ENCODE peak calls at places on chromosomes 16 and 17, in five cellular contexts. One of them, this sample, is unnamed.

GRCh38 chr17:44605116-44605505 is 47.8 kb downstream of the FZD2 start:
- DNase-seq in K562: no peak
- DNase-seq in HepG2: no peak
- DNase-seq in GM12878: no peak
- DNase-seq in H1: no peak
- DNase-seq in this sample: no peak

GRCh38 chr17:57666946-57667345 is 78.2 kb downstream of the CCDC182 start:
- DNase-seq in K562: no peak
- DNase-seq in HepG2: no peak
- DNase-seq in GM12878: no peak
- DNase-seq in H1: peak; percentile 27
- DNase-seq in this sample: no peak

GRCh38 chr17:37781451-37781850 is 36.6 kb upstream of the HNF1B start:
- DNase-seq in K562: no peak
- DNase-seq in HepG2: no peak
- DNase-seq in GM12878: no peak
- DNase-seq in H1: no peak
- DNase-seq in this sample: no peak

GRCh38 chr16:65888201-65888600 is 478.3 kb upstream of the CDH5 start:
- DNase-seq in K562: no peak
- DNase-seq in HepG2: no peak
- DNase-seq in GM12878: no peak
- DNase-seq in H1: no peak
- DNase-seq in this sample: no peak

GRCh38 chr17:79933863-79934652 is 94.8 kb upstream of the CBX4 start:
- DNase-seq in K562: no peak
- DNase-seq in HepG2: no peak
- DNase-seq in GM12878: no peak
- DNase-seq in H1: no peak
- DNase-seq in this sample: no peak

GRCh38 chr17:75872434-75873351 is 5.7 kb downstream of the TRIM47 start:
- DNase-seq in K562: peak; percentile 38
- DNase-seq in HepG2: peak; percentile 99
- DNase-seq in GM12878: no peak
- DNase-seq in H1: no peak
- DNase-seq in this sample: peak; percentile 68

GRCh38 chr17:43169561-43170139 is 1.4 kb upstream of the NBR1 start:
- DNase-seq in K562: peak; percentile 56
- DNase-seq in HepG2: peak; percentile 84
- DNase-seq in GM12878: no peak
- DNase-seq in H1: no peak
- DNase-seq in this sample: peak; percentile 57

GRCh38 chr16:81466351-81466960 is 21.8 kb downstream of the CMIP start:
- DNase-seq in K562: no peak
- DNase-seq in HepG2: no peak
- DNase-seq in GM12878: no peak
- DNase-seq in H1: no peak
- DNase-seq in this sample: no peak

GRCh38 chr16:58433569-58433951 is 41.3 kb downstream of the GINS3 start:
- DNase-seq in K562: no peak
- DNase-seq in HepG2: no peak
- DNase-seq in GM12878: no peak
- DNase-seq in H1: no peak
- DNase-seq in this sample: no peak

GRCh38 chr17:70535986-70536385 is 366.7 kb downstream of the KCNJ2 start:
- DNase-seq in K562: no peak
- DNase-seq in HepG2: no peak
- DNase-seq in GM12878: no peak
- DNase-seq in H1: no peak
- DNase-seq in this sample: no peak

GRCh38 chr17:58236394-58236793 is 2.0 kb upstream of the LPO start:
- DNase-seq in K562: no peak
- DNase-seq in HepG2: no peak
- DNase-seq in GM12878: no peak
- DNase-seq in H1: no peak
- DNase-seq in this sample: no peak

GRCh38 chr16:982152-983043 is 828 bp downstream of the SOX8 start:
- DNase-seq in K562: no peak
- DNase-seq in HepG2: no peak
- DNase-seq in GM12878: no peak
- DNase-seq in H1: peak; percentile 64
- DNase-seq in this sample: peak; percentile 46

GRCh38 chr16:72021043-72021442 is 12.5 kb downstream of the DHODH start:
- DNase-seq in K562: peak; percentile 29
- DNase-seq in HepG2: no peak
- DNase-seq in GM12878: no peak
- DNase-seq in H1: peak; percentile 86
- DNase-seq in this sample: peak; percentile 81

GRCh38 chr17:13575922-13576419 is 25.8 kb downstream of the HS3ST3A1 start:
- DNase-seq in K562: no peak
- DNase-seq in HepG2: no peak
- DNase-seq in GM12878: no peak
- DNase-seq in H1: peak; percentile 59
- DNase-seq in this sample: peak; percentile 89

GRCh38 chr16:57480127-57480753 is 6.1 kb downstream of the DOK4 start:
- DNase-seq in K562: peak; percentile 76
- DNase-seq in HepG2: peak; percentile 88
- DNase-seq in GM12878: no peak
- DNase-seq in H1: no peak
- DNase-seq in this sample: no peak

GRCh38 chr16:87046235-87046634 is 271.0 kb downstream of the C16orf95 start:
- DNase-seq in K562: no peak
- DNase-seq in HepG2: no peak
- DNase-seq in GM12878: no peak
- DNase-seq in H1: no peak
- DNase-seq in this sample: no peak

GRCh38 chr16:35188288-35189155 is 1729.1 kb downstream of the TP53TG3F start:
- DNase-seq in K562: no peak
- DNase-seq in HepG2: peak; percentile 12
- DNase-seq in GM12878: no peak
- DNase-seq in H1: no peak
- DNase-seq in this sample: peak; percentile 8

GRCh38 chr17:78653382-78653781 is 76.2 kb upstream of the DNAH17 start:
- DNase-seq in K562: no peak
- DNase-seq in HepG2: no peak
- DNase-seq in GM12878: no peak
- DNase-seq in H1: no peak
- DNase-seq in this sample: no peak

GRCh38 chr17:56812971-56813388 is 20.7 kb downstream of the C17orf67 start:
- DNase-seq in K562: no peak
- DNase-seq in HepG2: no peak
- DNase-seq in GM12878: no peak
- DNase-seq in H1: no peak
- DNase-seq in this sample: peak; percentile 27

GRCh38 chr17:32330142-32330541 is 11.8 kb downstream of the C17orf75 start:
- DNase-seq in K562: no peak
- DNase-seq in HepG2: no peak
- DNase-seq in GM12878: no peak
- DNase-seq in H1: no peak
- DNase-seq in this sample: no peak

GRCh38 chr17:74606050-74606449 is 14.0 kb upstream of the CD300LD start:
- DNase-seq in K562: no peak
- DNase-seq in HepG2: no peak
- DNase-seq in GM12878: no peak
- DNase-seq in H1: no peak
- DNase-seq in this sample: no peak

GRCh38 chr17:67441052-67441738 is 64.1 kb downstream of the PITPNC1 start:
- DNase-seq in K562: no peak
- DNase-seq in HepG2: peak; percentile 38
- DNase-seq in GM12878: no peak
- DNase-seq in H1: no peak
- DNase-seq in this sample: no peak

GRCh38 chr16:8623634-8624033 is 2.1 kb downstream of the METTL22 start:
- DNase-seq in K562: no peak
- DNase-seq in HepG2: no peak
- DNase-seq in GM12878: no peak
- DNase-seq in H1: no peak
- DNase-seq in this sample: no peak

GRCh38 chr16:11583889-11584565 is 2.7 kb downstream of the LITAF start:
- DNase-seq in K562: no peak
- DNase-seq in HepG2: peak; percentile 52
- DNase-seq in GM12878: no peak
- DNase-seq in H1: no peak
- DNase-seq in this sample: no peak

GRCh38 chr17:47707056-47707791 is 13.3 kb downstream of the TBKBP1 start:
- DNase-seq in K562: no peak
- DNase-seq in HepG2: peak; percentile 32
- DNase-seq in GM12878: no peak
- DNase-seq in H1: no peak
- DNase-seq in this sample: no peak

GRCh38 chr17:28667870-28668269 is 5.9 kb downstream of the SUPT6H start:
- DNase-seq in K562: no peak
- DNase-seq in HepG2: no peak
- DNase-seq in GM12878: no peak
- DNase-seq in H1: no peak
- DNase-seq in this sample: peak; percentile 6

GRCh38 chr17:34542700-34543336 is 36.6 kb upstream of the TMEM132E start:
- DNase-seq in K562: peak; percentile 79
- DNase-seq in HepG2: no peak
- DNase-seq in GM12878: no peak
- DNase-seq in H1: peak; percentile 89
- DNase-seq in this sample: peak; percentile 66

GRCh38 chr17:57880086-57880456 is 30.2 kb upstream of the MRPS23 start:
- DNase-seq in K562: no peak
- DNase-seq in HepG2: no peak
- DNase-seq in GM12878: no peak
- DNase-seq in H1: no peak
- DNase-seq in this sample: no peak

GRCh38 chr16:89495121-89495520 is 4.8 kb upstream of the ANKRD11 start:
- DNase-seq in K562: no peak
- DNase-seq in HepG2: no peak
- DNase-seq in GM12878: no peak
- DNase-seq in H1: no peak
- DNase-seq in this sample: no peak

GRCh38 chr16:57863434-57864160 is 61.3 kb upstream of the KIFC3 start:
- DNase-seq in K562: no peak
- DNase-seq in HepG2: peak; percentile 68
- DNase-seq in GM12878: no peak
- DNase-seq in H1: no peak
- DNase-seq in this sample: peak; percentile 88

GRCh38 chr17:46190763-46191162 is 2.5 kb downstream of the KANSL1 start:
- DNase-seq in K562: no peak
- DNase-seq in HepG2: no peak
- DNase-seq in GM12878: no peak
- DNase-seq in H1: no peak
- DNase-seq in this sample: no peak

GRCh38 chr17:8846768-8847211 is 20.7 kb downstream of the PIK3R6 start:
- DNase-seq in K562: peak; percentile 46
- DNase-seq in HepG2: peak; percentile 33
- DNase-seq in GM12878: no peak
- DNase-seq in H1: no peak
- DNase-seq in this sample: peak; percentile 82

GRCh38 chr17:64687376-64687775 is 25.3 kb upstream of the SMURF2 start:
- DNase-seq in K562: no peak
- DNase-seq in HepG2: no peak
- DNase-seq in GM12878: no peak
- DNase-seq in H1: no peak
- DNase-seq in this sample: no peak
- TF ChIP-seq POLR2AphosphoS5 in K562: no peak
- TF ChIP-seq POLR2AphosphoS5 in HepG2: no peak
- TF ChIP-seq POLR2AphosphoS5 in GM12878: no peak
- TF ChIP-seq POLR2AphosphoS5 in H1: no peak
- TF ChIP-seq POLR2AphosphoS5 in this sample: no peak

DNA sequence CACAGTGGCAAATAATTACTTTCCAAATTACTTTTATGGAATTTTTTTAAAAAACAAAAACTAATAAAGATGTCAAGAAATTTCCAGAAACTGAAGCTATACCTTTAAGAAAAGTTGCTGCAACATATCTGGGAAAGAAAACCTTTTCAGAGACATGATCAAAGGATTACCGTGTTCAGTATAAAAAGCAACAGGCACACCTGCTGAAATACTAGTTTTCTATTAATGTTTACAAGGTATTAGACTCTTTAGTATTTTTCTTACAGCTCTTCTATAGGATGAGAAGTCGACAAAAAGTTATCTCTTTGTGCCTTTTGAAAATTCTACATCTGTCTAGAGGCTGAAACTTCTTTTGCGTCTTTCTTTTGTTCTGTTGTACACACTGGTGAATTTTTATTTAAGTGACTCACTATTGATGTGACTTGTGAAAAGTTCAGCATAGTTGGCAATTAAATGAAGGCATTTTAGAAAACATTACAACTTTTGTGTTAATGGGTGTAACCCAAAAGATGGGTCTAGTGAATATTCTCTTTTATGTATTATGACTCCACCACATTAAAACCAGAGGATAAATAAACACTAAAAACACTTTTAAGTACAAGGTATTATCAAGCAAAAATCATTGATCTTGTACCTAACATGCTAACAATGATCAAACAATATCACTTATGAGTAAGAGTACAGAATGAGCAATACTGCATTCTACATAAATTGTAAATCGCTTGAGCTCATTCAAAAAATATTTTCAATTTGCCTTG is 23.8 kb downstream of the NACA2 start:
- DNase-seq in K562: no peak
- DNase-seq in HepG2: no peak
- DNase-seq in GM12878: no peak
- DNase-seq in H1: no peak
- DNase-seq in this sample: no peak
- TF ChIP-seq CREB1 in K562: no peak
- TF ChIP-seq CREB1 in HepG2: no peak
- TF ChIP-seq CREB1 in GM12878: no peak
- TF ChIP-seq CREB1 in H1: no peak
- TF ChIP-seq CREB1 in this sample: no peak

GRCh38 chr16:79601978-79602609 is 1.6 kb upstream of the MAF start:
- DNase-seq in K562: peak; percentile 64
- DNase-seq in HepG2: peak; percentile 76
- DNase-seq in GM12878: peak; percentile 13
- DNase-seq in H1: peak; percentile 89
- DNase-seq in this sample: peak; percentile 88
- TF ChIP-seq POLR2AphosphoS5 in K562: no peak
- TF ChIP-seq POLR2AphosphoS5 in HepG2: no peak
- TF ChIP-seq POLR2AphosphoS5 in GM12878: no peak
- TF ChIP-seq POLR2AphosphoS5 in H1: no peak
- TF ChIP-seq POLR2AphosphoS5 in this sample: no peak

DNA sequence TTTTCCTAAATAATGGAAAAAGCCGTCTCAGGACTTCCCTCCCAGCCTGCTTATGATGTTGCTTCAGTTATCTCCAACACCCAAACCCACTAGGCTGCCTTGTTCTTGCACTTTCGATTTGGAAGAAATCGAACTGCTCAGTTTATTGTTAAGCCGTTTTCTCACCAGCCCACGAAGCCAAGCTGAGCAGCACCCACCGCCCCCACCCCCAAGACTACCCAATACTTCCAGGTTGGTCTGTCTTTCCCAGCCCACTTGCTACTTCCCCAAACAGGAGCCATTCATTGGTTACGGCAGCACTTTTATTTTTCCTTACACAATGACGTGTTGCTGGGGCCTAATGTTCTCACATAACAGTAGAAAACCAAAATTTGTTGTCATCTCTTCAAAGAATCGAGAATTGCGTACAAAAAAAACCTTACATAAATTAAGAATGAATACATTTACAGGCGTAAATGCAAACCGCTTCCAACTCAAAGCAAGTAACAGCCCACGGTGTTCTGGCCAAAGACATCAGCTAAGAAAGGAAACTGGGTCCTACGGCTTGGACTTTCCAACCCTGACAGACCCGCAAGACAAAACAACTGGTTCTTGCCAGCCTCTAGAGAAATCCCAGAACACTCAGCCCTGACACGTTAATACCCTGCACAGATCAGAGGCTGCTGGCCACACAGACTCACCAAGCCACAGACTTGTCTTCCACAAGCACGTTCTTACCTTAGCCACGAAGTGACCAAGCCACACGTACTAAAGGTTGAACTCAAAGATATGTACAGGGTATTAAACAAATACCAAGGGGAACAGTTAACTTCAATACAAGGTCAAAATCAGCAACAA is 2.7 kb downstream of the ACTG1 start:
- DNase-seq in K562: no peak
- DNase-seq in HepG2: no peak
- DNase-seq in GM12878: no peak
- DNase-seq in H1: no peak
- DNase-seq in this sample: no peak
- TF ChIP-seq CREB1 in K562: no peak
- TF ChIP-seq CREB1 in HepG2: no peak
- TF ChIP-seq CREB1 in GM12878: no peak
- TF ChIP-seq CREB1 in H1: no peak
- TF ChIP-seq CREB1 in this sample: no peak